ENCODE peak calls at places on chromosomes 13 and 19, in six cellular contexts. L is esophagus muscularis mucosa, K is substantia nigra, N is CMK, G is NCI-H1694, V is adipocyte. J is an unnamed sample.
A peak's percentile ranks its signal among the peaks of the same experiment; 100 is the strongest.

GRCh38 chr19:7562646-7563393 is 27.3 kb downstream of the PNPLA6 start:
- DNase-seq in L (no peak), N (no peak), G (no peak), V (peak; percentile 11), K (no peak), J (no peak)

GRCh38 chr13:46683879-46684278 is 113.1 kb downstream of the ESD start:
- DNase-seq in V (peak; percentile 25), N (no peak), L (no peak), K (no peak), G (no peak), J (no peak)

GRCh38 chr19:51372649-51373504 is at the start of gene NKG7:
- DNase-seq in V (no peak), K (no peak), L (no peak), N (peak; percentile 92), G (no peak), J (no peak)

GRCh38 chr19:29431332-29431731 is 94.5 kb upstream of the VSTM2B start:
- DNase-seq in N (no peak), L (no peak), V (no peak), K (no peak), G (no peak), J (no peak)

GRCh38 chr13:35826626-35827254 is 304.4 kb downstream of the DCLK1 start:
- DNase-seq in L (no peak), G (no peak), N (no peak), K (no peak), V (no peak), J (no peak)

GRCh38 chr19:36182612-36183454 is 30.6 kb upstream of the COX7A1 start:
- DNase-seq in G (no peak), V (no peak), L (no peak), N (no peak), K (no peak), J (no peak)

GRCh38 chr19:11659612-11660011 is 62.3 kb downstream of the ZNF627 start:
- DNase-seq in V (peak; percentile 44), L (no peak), K (no peak), G (no peak), N (no peak), J (no peak)

GRCh38 chr19:41921280-41922219 is 6.7 kb downstream of the ERFL start:
- DNase-seq in N (no peak), G (no peak), V (no peak), K (no peak), L (no peak), J (no peak)

GRCh38 chr19:52237197-52237596 is 32.2 kb upstream of the ZNF766 start:
- DNase-seq in N (no peak), K (no peak), V (no peak), G (no peak), L (no peak), J (no peak)

GRCh38 chr19:12783226-12783848 is 7.9 kb upstream of the JUNB start:
- DNase-seq in L (no peak), K (no peak), V (no peak), G (no peak), N (no peak), J (no peak)

GRCh38 chr13:37175996-37176395 is 70.5 kb upstream of the CSNK1A1L start:
- DNase-seq in N (no peak), V (peak; percentile 95), G (no peak), L (no peak), K (no peak), J (no peak)

GRCh38 chr13:107734891-107735620 is 480.3 kb downstream of the LIG4 start:
- DNase-seq in L (no peak), G (no peak), N (no peak), K (no peak), V (no peak), J (no peak)

GRCh38 chr19:10408511-10409291 is 5.4 kb upstream of the CDC37 start:
- DNase-seq in L (no peak), G (no peak), V (no peak), K (peak; percentile 35), N (no peak), J (no peak)

GRCh38 chr13:99417821-99418662 is 83.2 kb upstream of the TM9SF2 start:
- DNase-seq in L (no peak), K (no peak), V (no peak), G (no peak), N (no peak), J (no peak)

GRCh38 chr13:27792393-27793218 is at the start of gene GSX1:
- DNase-seq in K (no peak), V (peak; percentile 64), N (no peak), G (no peak), L (no peak), J (peak; percentile 33)

GRCh38 chr19:52963229-52963760 is 614 bp upstream of the ZNF816 start:
- DNase-seq in N (no peak), V (peak; percentile 53), K (no peak), L (no peak), G (no peak), J (no peak)

GRCh38 chr19:3398114-3398899 is 31.9 kb downstream of the NFIC start:
- DNase-seq in V (no peak), L (peak; percentile 93), K (peak; percentile 75), N (no peak), G (no peak), J (no peak)

GRCh38 chr19:2341247-2341705 is 12.8 kb downstream of the SPPL2B start:
- DNase-seq in K (no peak), N (peak; percentile 87), L (no peak), G (peak; percentile 30), V (no peak), J (no peak)

GRCh38 chr19:13089139-13089856 is 13.4 kb downstream of the LYL1 start:
- DNase-seq in N (no peak), G (no peak), V (no peak), L (no peak), K (no peak), J (no peak)

GRCh38 chr19:49875801-49876421 is 1.2 kb downstream of the AKT1S1 start:
- DNase-seq in G (no peak), K (peak; percentile 74), N (peak; percentile 58), V (peak; percentile 75), L (no peak), J (no peak)

GRCh38 chr13:51781246-51782022 is 22.5 kb downstream of the DHRS12 start:
- DNase-seq in L (no peak), K (no peak), N (no peak), V (peak; percentile 19), G (peak; percentile 2), J (no peak)

GRCh38 chr19:43300206-43300605 is 30.9 kb upstream of the PSG9 start:
- DNase-seq in N (no peak), V (no peak), G (no peak), K (no peak), L (peak; percentile 17), J (no peak)

GRCh38 chr13:46580362-46580839 is 27.4 kb downstream of the LRCH1 start:
- DNase-seq in V (no peak), G (no peak), L (no peak), N (no peak), K (no peak), J (no peak)

GRCh38 chr13:36758345-36758744 is 60.7 kb upstream of the RFXAP start:
- DNase-seq in K (no peak), V (no peak), G (no peak), N (no peak), L (no peak), J (no peak)

GRCh38 chr13:59700281-59700680 is 463.4 kb downstream of the DIAPH3 start:
- DNase-seq in K (no peak), L (no peak), N (no peak), G (no peak), V (no peak), J (no peak)

GRCh38 chr19:18232540-18233223 is 6.4 kb upstream of the PDE4C start:
- DNase-seq in V (no peak), K (no peak), N (no peak), L (no peak), G (peak; percentile 15), J (no peak)

GRCh38 chr19:19297759-19298158 is 22.6 kb downstream of the SUGP1 start:
- DNase-seq in L (no peak), N (no peak), G (no peak), V (no peak), K (no peak), J (no peak)

GRCh38 chr19:4914736-4915501 is 5.6 kb downstream of the UHRF1 start:
- DNase-seq in L (no peak), V (peak; percentile 85), G (peak; percentile 1), K (no peak), N (no peak), J (no peak)

J was measured in smooth muscle cell of the brain vasculature.